ENCODE peak calls at places on chromosomes 3 and 15, in six cellular contexts. H is MM.1S; Z is heart left ventricle; Y is CD8-positive, alpha-beta memory T cell; S is tibial nerve; Q is stomach. D is an unnamed sample.
A peak's percentile ranks its signal among the peaks of the same experiment; 100 is the strongest.

GRCh38 chr3:168427830-168428471 is 332.2 kb upstream of the GOLIM4 start:
- DNase-seq in Z (no peak), Q (no peak), H (no peak), S (no peak), Y (no peak), D (no peak)

GRCh38 chr3:125246237-125246636 is 33.7 kb upstream of the SLC12A8 start:
- DNase-seq in Z (no peak), Q (no peak), S (no peak), H (no peak), Y (no peak), D (no peak)

GRCh38 chr3:41836360-41837134 is 125.4 kb downstream of the ULK4 start:
- DNase-seq in Y (no peak), Q (peak; percentile 63), S (no peak), Z (no peak), H (no peak), D (no peak)

GRCh38 chr3:54121404-54122045 is 827 bp upstream of the CACNA2D3 start:
- DNase-seq in Z (no peak), Y (no peak), H (no peak), S (no peak), Q (no peak), D (no peak)

GRCh38 chr3:16490062-16490641 is 23.3 kb downstream of the RFTN1 start:
- DNase-seq in Z (no peak), Y (no peak), Q (no peak), H (no peak), S (no peak), D (no peak)

GRCh38 chr3:136106101-136106500 is 90.0 kb downstream of the MSL2 start:
- DNase-seq in Y (no peak), H (no peak), Q (no peak), Z (no peak), S (no peak), D (no peak)

GRCh38 chr15:63042879-63043340 is 363 bp downstream of the TPM1 start:
- DNase-seq in S (no peak), Z (no peak), Q (no peak), Y (no peak), H (no peak), D (no peak)

GRCh38 chr3:77868725-77869124 is 828.8 kb downstream of the ROBO2 start:
- DNase-seq in Q (no peak), Y (no peak), H (no peak), Z (no peak), S (no peak), D (no peak)

GRCh38 chr3:191094057-191094456 is 105.0 kb upstream of the OSTN start:
- DNase-seq in Z (no peak), Q (no peak), S (no peak), H (no peak), Y (no peak), D (no peak)

GRCh38 chr15:94070341-94071275 is 160.8 kb upstream of the MCTP2 start:
- DNase-seq in S (no peak), Y (no peak), Z (no peak), H (no peak), Q (peak; percentile 27), D (no peak)

GRCh38 chr15:89904519-89904918 is 8.2 kb downstream of the ARPIN start:
- DNase-seq in S (no peak), Z (no peak), H (no peak), Y (no peak), Q (no peak), D (no peak)

GRCh38 chr3:159855599-159856495 is 132.8 kb upstream of the IL12A start:
- DNase-seq in Y (no peak), Z (no peak), Q (no peak), S (no peak), H (no peak), D (no peak)

GRCh38 chr15:50355612-50355905 is 561 bp upstream of the GABPB1 start:
- DNase-seq in Q (no peak), H (no peak), Y (no peak), Z (no peak), S (no peak), D (no peak)

GRCh38 chr15:68012911-68013310 is 41.2 kb upstream of the PIAS1 start:
- DNase-seq in H (no peak), S (no peak), Z (no peak), Q (peak; percentile 75), Y (no peak), D (no peak)

GRCh38 chr3:63739474-63739873 is 79.6 kb upstream of the C3orf49 start:
- DNase-seq in S (no peak), Z (no peak), H (no peak), Y (no peak), Q (no peak), D (no peak)

GRCh38 chr15:60907233-60907947 is 321.7 kb downstream of the RORA start:
- DNase-seq in H (no peak), Q (no peak), Y (no peak), S (no peak), Z (no peak), D (no peak)
- H3K27ac ChIP-seq in H (no peak overlapping the region), Q (no peak overlapping the region), Y (no peak overlapping the region), S (no peak overlapping the region), Z (no peak overlapping the region), D (no peak overlapping the region)

GRCh38 chr15:25056484-25057429 is 102.0 kb downstream of the SNRPN start:
- DNase-seq in Z (no peak), H (no peak), Y (peak; percentile 26), S (no peak), Q (peak; percentile 17), D (no peak)

GRCh38 chr15:25053000-25053815 is 98.4 kb downstream of the SNRPN start:
- DNase-seq in Y (peak; percentile 21), S (no peak), Z (no peak), Q (peak; percentile 11), H (no peak), D (no peak)

GRCh38 chr15:25055356-25056068 is 100.7 kb downstream of the SNRPN start:
- DNase-seq in Q (peak; percentile 22), S (no peak), Y (peak; percentile 22), Z (no peak), H (no peak), D (no peak)

GRCh38 chr15:25054329-25054728 is 99.5 kb downstream of the SNRPN start:
- DNase-seq in H (no peak), S (no peak), Z (no peak), Y (peak; percentile 32), Q (peak; percentile 19), D (no peak)

GRCh38 chr15:25054943-25055342 is 100.2 kb downstream of the SNRPN start:
- DNase-seq in Y (peak; percentile 21), H (no peak), Z (no peak), Q (no peak), S (no peak), D (no peak)
- H3K9me3 ChIP-seq in Y (peaks cover 93% of the 10 kb centered on the region), H (peaks cover 3% of the 10 kb centered on the region), Z (peaks cover 42% of the 10 kb centered on the region), Q (peaks cover 100% of the 10 kb centered on the region), S (peaks cover 64% of the 10 kb centered on the region), D (peaks cover 31% of the 10 kb centered on the region)

DNA sequence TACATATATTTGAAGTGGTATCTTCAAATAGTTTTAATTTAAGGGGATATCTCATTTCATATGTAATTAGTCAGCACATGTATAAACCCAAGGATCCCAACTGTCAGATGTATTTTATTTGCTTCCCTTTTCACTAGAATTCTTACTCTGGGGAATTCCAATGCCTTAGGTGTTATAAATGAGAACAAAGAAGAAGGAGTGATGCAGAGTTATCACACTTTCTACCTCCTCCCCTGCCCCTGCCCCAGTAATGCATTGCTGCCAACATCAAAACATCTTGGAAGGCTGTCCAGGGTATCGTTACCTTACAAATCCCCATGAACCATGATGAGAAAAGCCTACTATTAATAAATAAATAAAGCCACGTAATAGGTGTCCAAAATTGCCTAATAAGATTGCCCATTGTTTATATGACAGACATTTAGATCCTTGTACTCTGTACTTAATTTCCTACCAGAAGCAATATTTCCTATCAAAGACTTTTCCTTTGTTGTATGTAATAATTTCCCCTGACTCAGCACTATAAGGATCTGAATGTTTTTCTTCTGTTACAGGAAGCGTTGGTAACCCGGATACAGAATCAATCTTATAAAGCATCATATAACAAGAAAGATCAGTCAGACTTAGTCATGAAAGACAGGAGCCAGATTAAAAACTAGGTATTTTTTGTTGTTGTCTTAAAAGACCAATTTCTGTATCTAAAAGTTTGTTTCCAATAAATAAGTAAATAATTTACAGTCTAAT is 38.8 kb downstream of the CBLB start:
- DNase-seq in Q (no peak), Y (no peak), H (no peak), Z (no peak), S (no peak), D (peak; percentile 42)
- H3K27ac ChIP-seq in Q (no peak overlapping the region), Y (peak overlapping the region; percentile 22), H (no peak overlapping the region), Z (no peak overlapping the region), S (no peak overlapping the region), D (no peak overlapping the region)

DNA sequence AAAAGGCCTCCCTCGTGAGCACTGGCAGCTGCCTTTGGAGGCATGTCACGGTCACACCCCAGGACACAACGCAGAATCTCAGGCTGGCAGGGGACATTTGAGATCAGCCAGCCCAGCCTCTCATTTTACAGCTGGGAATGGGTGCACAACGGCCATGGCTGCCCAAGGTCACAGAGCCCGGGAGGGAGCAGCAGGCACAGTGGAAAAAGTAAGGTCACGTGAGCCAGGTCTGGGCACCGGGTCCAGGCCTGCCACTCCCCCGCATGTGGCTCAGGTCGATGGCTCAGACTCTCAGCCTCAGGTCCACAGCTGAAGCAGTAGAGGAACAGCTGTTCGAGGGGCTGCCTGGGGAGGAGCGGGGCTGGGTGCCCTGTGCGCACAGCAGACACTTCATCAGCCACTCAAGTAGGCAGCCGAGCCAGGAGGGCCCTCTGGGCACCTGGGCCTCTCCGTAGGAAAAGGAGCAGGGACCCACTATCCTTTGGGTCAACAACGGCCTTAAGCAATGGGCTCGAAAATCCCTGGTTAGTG is 260.6 kb downstream of the GOLGA6L6 start:
- DNase-seq in Y (no peak), H (no peak), S (no peak), Z (no peak), Q (no peak), D (no peak)
- H3K9me3 ChIP-seq in Y (no peaks in the 10 kb centered on the region), H (no peaks in the 10 kb centered on the region), S (no peaks in the 10 kb centered on the region), Z (no peaks in the 10 kb centered on the region), Q (peaks cover 57% of the 10 kb centered on the region), D (no peaks in the 10 kb centered on the region)

GRCh38 chr15:77004189-77004588 is 9.3 kb downstream of the PSTPIP1 start:
- DNase-seq in S (peak; percentile 38), Z (peak; percentile 68), Y (peak; percentile 45), H (no peak), Q (no peak), D (no peak)

GRCh38 chr15:77002436-77002835 is 7.5 kb downstream of the PSTPIP1 start:
- DNase-seq in Q (no peak), S (no peak), Z (no peak), H (no peak), Y (peak; percentile 47), D (no peak)

GRCh38 chr15:77001966-77002365 is 7.0 kb downstream of the PSTPIP1 start:
- DNase-seq in S (no peak), Y (no peak), Q (no peak), H (no peak), Z (no peak), D (no peak)

GRCh38 chr15:77001351-77001750 is 6.4 kb downstream of the PSTPIP1 start:
- DNase-seq in Y (peak; percentile 22), Z (no peak), Q (no peak), H (no peak), S (no peak), D (no peak)

GRCh38 chr15:77002954-77003912 is 8.3 kb downstream of the PSTPIP1 start:
- DNase-seq in S (no peak), H (peak; percentile 70), Y (peak; percentile 85), Z (peak; percentile 63), Q (peak; percentile 53), D (peak; percentile 55)
- H3K27ac ChIP-seq in S (peak overlapping the region; percentile 67), H (peak overlapping the region; percentile 16), Y (peak overlapping the region; percentile 48), Z (peak overlapping the region; percentile 13), Q (peak overlapping the region; percentile 29), D (peak overlapping the region; percentile 72)

GRCh38 chr3:196790636-196791035 is 51.0 kb downstream of the PAK2 start:
- DNase-seq in H (no peak), Q (no peak), S (no peak), Z (no peak), Y (no peak), D (no peak)
- H3K9me3 ChIP-seq in H (no peaks in the 10 kb centered on the region), Q (no peaks in the 10 kb centered on the region), S (no peaks in the 10 kb centered on the region), Z (no peaks in the 10 kb centered on the region), Y (no peaks in the 10 kb centered on the region), D (no peaks in the 10 kb centered on the region)

D was measured in naive thymus-derived CD4-positive, alpha-beta T cell.